ENCODE peak calls at places on chromosomes 6 and 20, in eight cellular contexts. G is A549; Y is Panc1; K is mammary epithelial cell; J is fibroblast of mammary gland; F is CD8-positive, alpha-beta T cell; Q is lung; U is tibial nerve. R is an unnamed sample.

GRCh38 chr6:15551798-15552197 is 111.0 kb downstream of the DTNBP1 start:
- DNase-seq in K (no peak), G (no peak), Q (no peak), J (no peak), F (no peak), U (no peak), Y (no peak), R (no peak)

GRCh38 chr6:106553440-106553839 is 75.9 kb downstream of the RTN4IP1 start:
- DNase-seq in F (no peak), Q (no peak), U (no peak), Y (no peak), G (no peak), K (no peak), J (no peak), R (no peak)

GRCh38 chr20:55054443-55054842 is 579.0 kb downstream of the DOK5 start:
- DNase-seq in Q (no peak), F (no peak), U (no peak), K (peak; percentile 57), G (no peak), J (no peak), Y (no peak), R (no peak)

GRCh38 chr6:131955192-131955591 is 4.0 kb upstream of the CCN2 start:
- DNase-seq in G (no peak), K (no peak), Q (no peak), F (no peak), Y (no peak), J (no peak), U (no peak), R (no peak)

GRCh38 chr20:31974975-31975481 is 7.1 kb downstream of the XKR7 start:
- DNase-seq in U (no peak), Q (no peak), F (no peak), J (no peak), K (no peak), G (no peak), Y (no peak), R (no peak)

GRCh38 chr20:32672982-32673727 is 586 bp downstream of the C20orf203 start:
- DNase-seq in U (no peak), F (peak; percentile 16), Y (no peak), J (no peak), G (no peak), Q (no peak), K (no peak), R (no peak)

GRCh38 chr6:11279213-11279780 is 46.8 kb upstream of the NEDD9 start:
- DNase-seq in F (no peak), U (peak; percentile 70), J (peak; percentile 16), G (no peak), Y (no peak), K (no peak), Q (no peak), R (no peak)

GRCh38 chr6:169963581-169964297 is 212.3 kb downstream of the ERMARD start:
- DNase-seq in F (no peak), J (no peak), G (no peak), Y (no peak), K (no peak), U (no peak), Q (peak; percentile 11), R (no peak)

GRCh38 chr6:35634316-35634715 is 54.4 kb downstream of the FKBP5 start:
- DNase-seq in Q (no peak), Y (no peak), K (no peak), G (no peak), U (no peak), F (no peak), J (peak; percentile 22), R (no peak)

GRCh38 chr20:44187763-44188709 is 1.0 kb upstream of the JPH2 start:
- DNase-seq in F (no peak), U (no peak), J (no peak), K (peak; percentile 27), Q (no peak), G (no peak), Y (no peak), R (no peak)

GRCh38 chr6:4928426-4928825 is 75.4 kb downstream of the RPP40 start:
- DNase-seq in F (no peak), G (no peak), Y (no peak), Q (no peak), K (peak; percentile 37), U (no peak), J (peak; percentile 71), R (no peak)

DNA sequence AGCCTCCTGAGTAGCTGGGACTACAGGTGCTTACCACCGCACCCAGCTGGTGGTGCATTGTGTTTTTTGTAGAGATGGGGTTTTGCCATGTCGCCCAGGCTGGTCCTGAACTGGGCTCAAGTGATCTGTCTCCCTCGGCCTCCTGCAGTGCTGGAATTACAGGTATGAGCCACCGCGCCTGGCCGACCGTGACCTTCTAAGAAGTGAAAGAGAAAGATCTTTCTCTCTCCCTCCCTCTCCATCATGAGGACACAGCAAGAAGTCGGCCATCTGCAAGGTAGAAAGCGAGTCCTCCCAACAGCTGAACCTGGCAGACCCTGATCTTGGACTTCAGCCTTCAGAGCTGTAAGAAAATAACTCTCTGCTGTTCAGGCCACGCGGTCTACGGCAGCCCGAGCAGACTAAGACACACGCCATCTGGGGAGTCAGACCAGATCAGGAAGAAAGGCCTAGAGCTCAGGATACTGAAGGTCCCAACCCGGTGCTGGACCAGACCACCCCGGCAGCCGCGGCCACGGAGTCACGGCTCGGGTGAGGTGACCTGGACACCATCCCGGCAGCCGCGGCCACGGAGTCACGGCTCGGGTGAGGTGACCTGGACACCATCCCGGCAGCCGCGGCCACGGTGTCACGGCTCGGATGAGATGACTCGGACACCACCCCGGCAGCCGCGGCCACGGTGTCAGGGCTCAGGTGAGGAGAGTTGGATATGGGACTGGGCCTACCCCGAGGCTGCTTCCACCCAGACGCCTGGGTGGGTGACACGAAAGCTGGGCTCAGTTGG is 9.6 kb downstream of the GMEB2 start:
- DNase-seq in J (no peak), Q (no peak), F (no peak), U (no peak), Y (no peak), G (no peak), K (no peak), R (no peak)
- H3K4me3 ChIP-seq in J (no peak overlapping the region), Q (no peak overlapping the region), F (no peak overlapping the region), U (no peak overlapping the region), Y (no peak overlapping the region), G (no peak overlapping the region), K (no peak overlapping the region), R (no peak overlapping the region)

GRCh38 chr6:157388924-157389323 is 7.9 kb downstream of the ZDHHC14 start:
- DNase-seq in U (no peak), K (no peak), G (no peak), Y (no peak), J (no peak), F (no peak), Q (no peak), R (no peak)
- H3K4me3 ChIP-seq in U (no peak overlapping the region), K (no peak overlapping the region), G (no peak overlapping the region), Y (no peak overlapping the region), J (no peak overlapping the region), F (no peak overlapping the region), Q (no peak overlapping the region), R (no peak overlapping the region)

DNA sequence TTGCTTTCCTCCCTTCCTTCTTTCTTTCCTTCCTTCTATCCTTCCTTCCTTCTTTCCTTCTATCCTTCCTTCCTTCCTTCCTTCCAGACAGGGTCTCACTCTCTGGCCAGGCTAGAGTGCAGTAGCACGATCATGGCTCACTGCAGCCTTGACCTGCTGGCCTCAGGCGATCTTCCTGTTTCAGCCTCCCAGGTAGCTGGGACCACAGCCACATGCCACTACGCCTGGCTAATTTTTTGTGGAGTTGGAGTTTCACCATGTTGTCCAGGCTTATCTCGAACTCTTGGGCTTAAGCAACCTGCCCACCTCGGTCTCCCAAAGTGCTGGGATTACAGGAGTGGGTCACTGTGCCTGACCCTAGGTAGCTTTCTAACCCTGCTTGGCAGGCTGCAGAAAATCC is 12.2 kb upstream of the SEC63 start:
- DNase-seq in G (no peak), F (no peak), K (no peak), J (no peak), Q (no peak), Y (no peak), U (no peak), R (no peak)
- H3K4me3 ChIP-seq in G (no peak overlapping the region), F (no peak overlapping the region), K (no peak overlapping the region), J (no peak overlapping the region), Q (no peak overlapping the region), Y (no peak overlapping the region), U (no peak overlapping the region), R (no peak overlapping the region)

GRCh38 chr20:699342-699741 is 23.7 kb upstream of the SCRT2 start:
- DNase-seq in F (no peak), Q (no peak), U (no peak), K (no peak), Y (no peak), G (no peak), J (no peak), R (no peak)
- H3K4me3 ChIP-seq in F (no peak overlapping the region), Q (no peak overlapping the region), U (no peak overlapping the region), K (no peak overlapping the region), Y (no peak overlapping the region), G (no peak overlapping the region), J (no peak overlapping the region), R (no peak overlapping the region)

DNA sequence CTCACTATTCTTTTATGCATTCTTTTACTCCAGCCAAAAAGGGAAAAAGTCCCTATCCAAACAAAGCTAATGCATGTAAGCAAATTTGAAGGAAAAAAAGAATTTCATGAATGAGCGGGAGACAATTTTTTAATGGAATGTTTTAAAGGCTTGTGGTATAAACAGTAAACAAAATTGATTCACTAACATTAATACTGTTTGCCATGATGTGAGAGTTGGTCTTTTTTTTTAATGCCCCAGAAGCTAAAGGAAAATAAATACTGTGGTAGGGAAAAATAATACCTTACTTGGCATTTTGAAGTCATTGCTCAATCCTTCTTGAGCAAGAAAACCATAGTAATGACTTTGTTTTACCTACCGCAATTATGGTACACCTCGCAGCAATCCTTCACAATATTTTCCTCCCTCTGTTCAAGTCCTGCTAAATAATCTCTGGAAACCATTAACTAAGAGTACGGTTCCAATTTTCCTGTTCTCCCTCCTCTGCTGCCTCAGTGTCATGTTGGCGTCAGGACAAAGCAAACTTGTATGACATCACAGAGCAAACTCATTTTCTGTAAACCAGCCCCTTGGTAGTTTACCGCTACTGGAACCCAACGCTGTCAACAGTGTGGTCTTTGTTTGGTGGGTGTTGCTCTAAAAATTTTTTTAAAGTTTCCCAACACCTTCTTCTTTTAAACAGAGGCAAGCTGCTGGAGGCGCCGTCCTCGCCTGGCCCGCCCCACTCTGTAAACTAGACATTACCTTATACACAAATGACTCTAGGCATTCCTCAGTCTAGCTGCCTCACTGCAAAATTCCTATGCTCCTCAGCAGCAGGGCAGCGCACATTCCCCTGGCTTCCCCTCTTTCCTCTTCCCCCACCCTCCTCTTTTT is 78.8 kb downstream of the BACH2 start:
- DNase-seq in U (no peak), J (peak; percentile 84), G (peak; percentile 44), K (no peak), Y (no peak), F (no peak), Q (peak; percentile 32), R (no peak)
- H3K4me3 ChIP-seq in U (peak overlapping the region; percentile 28), J (peak overlapping the region; percentile 31), G (peak overlapping the region; percentile 27), K (peak overlapping the region; percentile 6), Y (peak overlapping the region; percentile 34), F (no peak overlapping the region), Q (no peak overlapping the region), R (peak overlapping the region; percentile 19)

GRCh38 chr20:49478754-49479689 is 3.4 kb downstream of the KCNB1 start:
- DNase-seq in G (no peak), J (no peak), Y (no peak), K (no peak), U (no peak), Q (no peak), F (no peak), R (no peak)
- H3K4me3 ChIP-seq in G (no peak overlapping the region), J (no peak overlapping the region), Y (no peak overlapping the region), K (no peak overlapping the region), U (no peak overlapping the region), Q (no peak overlapping the region), F (no peak overlapping the region), R (no peak overlapping the region)

R was measured in retinal pigment epithelial cell.